ENCODE peak calls at places on chromosomes 11 and 22, in four cellular contexts. One of them, this sample, is unnamed. For H3K4me1, the result is how much of the 10 kb centered on the place peaks cover.

GRCh38 chr11:46238078-46238966 is 39.1 kb upstream of the CREB3L1 start:
- DNase-seq in SK-N-SH: peak
- DNase-seq in A549: peak
- DNase-seq in GM23338: peak
- DNase-seq in this sample: no peak

GRCh38 chr11:124804884-124805283 is 4.7 kb upstream of the MSANTD2 start:
- DNase-seq in SK-N-SH: no peak
- DNase-seq in A549: no peak
- DNase-seq in GM23338: no peak
- DNase-seq in this sample: no peak

GRCh38 chr11:11297578-11297977 is 55.5 kb downstream of the CSNK2A3 start:
- DNase-seq in SK-N-SH: no peak
- DNase-seq in A549: no peak
- DNase-seq in GM23338: no peak
- DNase-seq in this sample: no peak

GRCh38 chr11:72225411-72225951 is 914 bp downstream of the INPPL1 start:
- DNase-seq in SK-N-SH: peak
- DNase-seq in A549: no peak
- DNase-seq in GM23338: peak
- DNase-seq in this sample: no peak

GRCh38 chr11:290621-291231 is 1.8 kb downstream of the PGGHG start:
- DNase-seq in SK-N-SH: no peak
- DNase-seq in A549: no peak
- DNase-seq in GM23338: no peak
- DNase-seq in this sample: no peak

GRCh38 chr22:45970709-45971388 is 6.1 kb downstream of the WNT7B start:
- DNase-seq in SK-N-SH: peak
- DNase-seq in A549: no peak
- DNase-seq in GM23338: peak
- DNase-seq in this sample: no peak

GRCh38 chr11:91421586-91421985 is 803.0 kb upstream of the FAT3 start:
- DNase-seq in SK-N-SH: no peak
- DNase-seq in A549: no peak
- DNase-seq in GM23338: no peak
- DNase-seq in this sample: no peak

GRCh38 chr22:17149073-17149815 is 9.8 kb downstream of the HDHD5 start:
- DNase-seq in SK-N-SH: no peak
- DNase-seq in A549: no peak
- DNase-seq in GM23338: no peak
- DNase-seq in this sample: no peak

GRCh38 chr11:9687736-9688494 is 24.0 kb downstream of the SWAP70 start:
- DNase-seq in SK-N-SH: no peak
- DNase-seq in A549: no peak
- DNase-seq in GM23338: no peak
- DNase-seq in this sample: no peak

GRCh38 chr11:133946541-133947297 is 10.0 kb downstream of the IGSF9B start:
- DNase-seq in SK-N-SH: peak
- DNase-seq in A549: no peak
- DNase-seq in GM23338: peak
- DNase-seq in this sample: no peak

GRCh38 chr11:1531961-1532586 is 40.0 kb downstream of the DUSP8 start:
- DNase-seq in SK-N-SH: no peak
- DNase-seq in A549: no peak
- DNase-seq in GM23338: no peak
- DNase-seq in this sample: no peak

GRCh38 chr22:31044262-31044861 is 36.8 kb upstream of the SMTN start:
- DNase-seq in SK-N-SH: no peak
- DNase-seq in A549: no peak
- DNase-seq in GM23338: no peak
- DNase-seq in this sample: no peak

GRCh38 chr11:75656044-75656726 is 12.7 kb downstream of the MAP6 start:
- DNase-seq in SK-N-SH: no peak
- DNase-seq in A549: no peak
- DNase-seq in GM23338: no peak
- DNase-seq in this sample: no peak

GRCh38 chr11:1289211-1289935 is 20.1 kb downstream of the TOLLIP start:
- DNase-seq in SK-N-SH: no peak
- DNase-seq in A549: no peak
- DNase-seq in GM23338: no peak
- DNase-seq in this sample: no peak

GRCh38 chr11:77801477-77801876 is 19.0 kb downstream of the RSF1 start:
- DNase-seq in SK-N-SH: no peak
- DNase-seq in A549: no peak
- DNase-seq in GM23338: no peak
- DNase-seq in this sample: no peak

GRCh38 chr11:61091373-61092279 is 10.7 kb upstream of the CD5 start:
- DNase-seq in SK-N-SH: no peak
- DNase-seq in A549: no peak
- DNase-seq in GM23338: no peak
- DNase-seq in this sample: no peak

GRCh38 chr11:72015511-72016061 is 16.9 kb downstream of the IL18BP start:
- DNase-seq in SK-N-SH: no peak
- DNase-seq in A549: no peak
- DNase-seq in GM23338: peak
- DNase-seq in this sample: no peak

GRCh38 chr11:38835986-38836385 is 2237.9 kb upstream of the RAG2 start:
- DNase-seq in SK-N-SH: no peak
- DNase-seq in A549: no peak
- DNase-seq in GM23338: no peak
- DNase-seq in this sample: no peak

GRCh38 chr22:24060375-24060788 is 49.3 kb downstream of the CABIN1 start:
- DNase-seq in SK-N-SH: no peak
- DNase-seq in A549: no peak
- DNase-seq in GM23338: no peak
- DNase-seq in this sample: no peak

GRCh38 chr22:45026511-45026910 is 16.7 kb upstream of the PHF21B start:
- DNase-seq in SK-N-SH: no peak
- DNase-seq in A549: no peak
- DNase-seq in GM23338: no peak
- DNase-seq in this sample: no peak

GRCh38 chr11:128520886-128521696 is 66.3 kb downstream of the ETS1 start:
- DNase-seq in SK-N-SH: no peak
- DNase-seq in A549: no peak
- DNase-seq in GM23338: no peak
- DNase-seq in this sample: no peak

GRCh38 chr11:106789406-106789805 is 228.9 kb downstream of the GUCY1A2 start:
- DNase-seq in SK-N-SH: no peak
- DNase-seq in A549: no peak
- DNase-seq in GM23338: no peak
- DNase-seq in this sample: no peak

GRCh38 chr11:108733479-108734116 is 68.7 kb downstream of the DDX10 start:
- DNase-seq in SK-N-SH: no peak
- DNase-seq in A549: no peak
- DNase-seq in GM23338: peak
- DNase-seq in this sample: no peak

GRCh38 chr11:91239359-91239758 is 985.3 kb upstream of the FAT3 start:
- DNase-seq in SK-N-SH: no peak
- DNase-seq in A549: no peak
- DNase-seq in GM23338: peak
- DNase-seq in this sample: no peak

GRCh38 chr11:134513585-134514120 is 101.6 kb upstream of the B3GAT1 start:
- DNase-seq in SK-N-SH: no peak
- DNase-seq in A549: no peak
- DNase-seq in GM23338: no peak
- DNase-seq in this sample: no peak

GRCh38 chr22:50274311-50274710 is 4.1 kb upstream of the MAPK11 start:
- DNase-seq in SK-N-SH: peak
- DNase-seq in A549: peak
- DNase-seq in GM23338: peak
- DNase-seq in this sample: no peak

GRCh38 chr22:50151571-50152537 is 18.7 kb upstream of the PANX2 start:
- DNase-seq in SK-N-SH: no peak
- DNase-seq in A549: no peak
- DNase-seq in GM23338: peak
- DNase-seq in this sample: no peak

GRCh38 chr11:117704416-117705150 is 92.4 kb downstream of the DSCAML1 start:
- DNase-seq in SK-N-SH: no peak
- DNase-seq in A549: no peak
- DNase-seq in GM23338: no peak
- DNase-seq in this sample: no peak

GRCh38 chr11:1564535-1565172 is 7.4 kb downstream of the DUSP8 start:
- DNase-seq in SK-N-SH: peak
- DNase-seq in A549: no peak
- DNase-seq in GM23338: peak
- DNase-seq in this sample: no peak

GRCh38 chr11:119529936-119530335 is 107.0 kb upstream of the THY1 start:
- DNase-seq in SK-N-SH: no peak
- DNase-seq in A549: no peak
- DNase-seq in GM23338: no peak
- DNase-seq in this sample: no peak

GRCh38 chr22:43118953-43119458 is 8.5 kb downstream of the BIK start:
- DNase-seq in SK-N-SH: no peak
- DNase-seq in A549: no peak
- DNase-seq in GM23338: no peak
- DNase-seq in this sample: no peak

GRCh38 chr11:36354221-36355003 is 58.3 kb downstream of the PRR5L start:
- DNase-seq in SK-N-SH: no peak
- DNase-seq in A549: no peak
- DNase-seq in GM23338: no peak
- DNase-seq in this sample: no peak

GRCh38 chr22:35043251-35043931 is 22.6 kb upstream of the ISX start:
- DNase-seq in SK-N-SH: no peak
- DNase-seq in A549: no peak
- DNase-seq in GM23338: peak
- DNase-seq in this sample: no peak

GRCh38 chr11:86848132-86848531 is 47.8 kb downstream of the PRSS23 start:
- DNase-seq in SK-N-SH: no peak
- DNase-seq in A549: no peak
- DNase-seq in GM23338: no peak
- DNase-seq in this sample: no peak

GRCh38 chr11:122632178-122632824 is 23.2 kb upstream of the UBASH3B start:
- DNase-seq in SK-N-SH: no peak
- DNase-seq in A549: no peak
- DNase-seq in GM23338: no peak
- DNase-seq in this sample: no peak

GRCh38 chr11:122633219-122633829 is 22.2 kb upstream of the UBASH3B start:
- DNase-seq in SK-N-SH: peak
- DNase-seq in A549: peak
- DNase-seq in GM23338: peak
- DNase-seq in this sample: no peak

GRCh38 chr22:50600541-50600940 is at the start of gene MAPK8IP2:
- DNase-seq in SK-N-SH: peak
- DNase-seq in A549: no peak
- DNase-seq in GM23338: no peak
- DNase-seq in this sample: no peak

DNA sequence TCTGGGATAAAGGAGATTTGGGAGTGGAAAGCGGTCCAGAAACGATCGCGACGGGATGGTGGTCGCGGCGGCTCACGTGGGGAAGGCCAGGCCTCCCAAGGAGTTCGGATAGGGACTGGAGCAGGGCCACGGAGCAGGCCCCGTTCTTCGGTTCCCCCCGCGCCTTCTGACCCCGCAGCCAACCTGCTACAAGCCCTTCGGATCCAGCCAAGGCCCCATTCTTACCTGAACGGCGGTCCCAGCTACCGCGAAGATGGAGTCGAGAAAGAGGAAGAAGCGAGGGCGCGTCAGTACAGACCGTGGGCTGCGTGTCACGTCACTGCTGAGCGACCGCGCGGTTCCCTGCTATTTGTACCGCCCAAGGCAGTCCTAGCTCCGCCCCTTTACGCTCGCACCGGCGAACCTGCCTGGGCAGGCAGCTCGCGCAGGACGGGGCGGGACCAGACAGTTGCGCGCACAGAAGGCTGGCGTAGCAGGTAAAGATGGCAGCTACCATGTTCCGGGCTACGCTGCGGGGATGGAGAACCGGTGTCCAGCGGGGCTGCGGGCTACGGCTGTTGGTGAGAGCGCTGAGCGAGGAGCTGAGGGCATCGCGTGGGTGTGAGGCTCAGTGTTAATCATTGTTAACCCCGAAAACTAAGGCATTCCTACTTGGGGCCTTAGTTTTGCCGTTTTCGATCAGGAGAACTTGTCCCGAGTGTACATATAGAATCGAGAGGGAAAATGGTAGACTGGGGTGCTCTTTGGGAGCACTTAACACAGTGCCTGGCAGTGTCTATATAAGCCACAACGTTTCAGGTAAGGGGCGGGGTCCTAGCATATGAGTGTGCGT is at the start of the genes FAU and MRPL49:
- DNase-seq in SK-N-SH: peak
- DNase-seq in A549: peak
- DNase-seq in GM23338: peak
- DNase-seq in this sample: peak
- TF ChIP-seq REST in SK-N-SH: no peak
- TF ChIP-seq REST in A549: no peak
- TF ChIP-seq REST in GM23338: no peak
- TF ChIP-seq REST in this sample: no peak

DNA sequence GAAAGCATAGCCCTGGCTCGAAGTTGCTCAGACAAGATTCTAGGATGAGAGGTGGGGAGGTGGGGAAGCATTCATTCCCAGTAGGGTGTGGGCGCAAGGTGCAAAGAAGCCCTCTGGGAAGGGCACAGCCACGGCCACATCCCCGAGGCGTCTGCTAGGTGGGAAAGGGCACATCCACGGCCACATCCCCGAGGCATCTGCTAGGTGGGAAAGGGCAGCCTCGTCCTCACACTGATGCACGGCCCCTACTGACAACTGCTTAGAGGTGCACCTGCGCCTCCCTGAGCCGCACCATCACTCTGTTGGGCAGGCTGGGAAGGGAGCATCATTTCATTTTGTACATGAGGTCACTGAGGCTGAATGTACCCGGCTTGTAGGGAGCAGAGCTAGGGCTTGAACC is 94.6 kb upstream of the PITPNB start:
- DNase-seq in SK-N-SH: no peak
- DNase-seq in A549: no peak
- DNase-seq in GM23338: peak
- DNase-seq in this sample: no peak
- TF ChIP-seq CTCF in SK-N-SH: no peak
- TF ChIP-seq CTCF in A549: no peak
- TF ChIP-seq CTCF in GM23338: no peak
- TF ChIP-seq CTCF in this sample: no peak

GRCh38 chr11:64409707-64410395 is 50.9 kb downstream of the RPS6KA4 start:
- DNase-seq in SK-N-SH: no peak
- DNase-seq in A549: no peak
- DNase-seq in GM23338: peak
- DNase-seq in this sample: no peak
- H3K4me1 ChIP-seq in SK-N-SH: under half
- H3K4me1 ChIP-seq in A549: under half
- H3K4me1 ChIP-seq in GM23338: under half
- H3K4me1 ChIP-seq in this sample: under half

GRCh38 chr22:48044484-48045060 is 1282.1 kb downstream of the TBC1D22A start:
- DNase-seq in SK-N-SH: no peak
- DNase-seq in A549: no peak
- DNase-seq in GM23338: no peak
- DNase-seq in this sample: no peak
- TF ChIP-seq REST in SK-N-SH: no peak
- TF ChIP-seq REST in A549: no peak
- TF ChIP-seq REST in GM23338: no peak
- TF ChIP-seq REST in this sample: no peak

This sample was measured in Panc1.